ENCODE peak calls at places on chromosomes 2 and 18, in four cellular contexts. M is GM23338, G is PC-3, U is MM.1S. D is an unnamed sample. For H3F3A, the result is how much of the 10 kb centered on the place peaks cover.

GRCh38 chr2:157853211-157853610 is 22.9 kb downstream of the ACVR1 start:
- DNase-seq in M (no peak), G (no peak), U (no peak), D (no peak)

GRCh38 chr2:58638256-58638795 is 397.2 kb upstream of the FANCL start:
- DNase-seq in M (peak), G (peak), U (no peak), D (no peak)

GRCh38 chr2:240514631-240515030 is 43.2 kb downstream of the ANKMY1 start:
- DNase-seq in M (no peak), G (no peak), U (no peak), D (no peak)

GRCh38 chr18:46718501-46719341 is 38.1 kb downstream of the ST8SIA5 start:
- DNase-seq in M (no peak), G (peak), U (no peak), D (no peak)

GRCh38 chr2:70094978-70095832 is 7.9 kb downstream of the PCBP1 start:
- DNase-seq in M (no peak), G (peak), U (peak), D (no peak)

GRCh38 chr2:127593228-127594115 is 52.5 kb upstream of the GPR17 start:
- DNase-seq in M (no peak), G (no peak), U (no peak), D (no peak)

GRCh38 chr2:110853516-110853915 is 121.1 kb downstream of the ACOXL start:
- DNase-seq in M (peak), G (peak), U (peak), D (no peak)

GRCh38 chr2:224009605-224010330 is 29.3 kb downstream of the SERPINE2 start:
- DNase-seq in M (no peak), G (peak), U (no peak), D (no peak)

GRCh38 chr2:55164534-55165104 is 67.5 kb downstream of the CLHC1 start:
- DNase-seq in M (no peak), G (no peak), U (no peak), D (no peak)

GRCh38 chr2:15890936-15891905 is 49.1 kb upstream of the MYCN start:
- DNase-seq in M (peak), G (peak), U (no peak), D (no peak)

GRCh38 chr2:235577404-235578330 is 83.8 kb downstream of the AGAP1 start:
- DNase-seq in M (no peak), G (no peak), U (no peak), D (no peak)

GRCh38 chr2:69985684-69986083 is 24.3 kb upstream of the ASPRV1 start:
- DNase-seq in M (no peak), G (no peak), U (no peak), D (no peak)

DNA sequence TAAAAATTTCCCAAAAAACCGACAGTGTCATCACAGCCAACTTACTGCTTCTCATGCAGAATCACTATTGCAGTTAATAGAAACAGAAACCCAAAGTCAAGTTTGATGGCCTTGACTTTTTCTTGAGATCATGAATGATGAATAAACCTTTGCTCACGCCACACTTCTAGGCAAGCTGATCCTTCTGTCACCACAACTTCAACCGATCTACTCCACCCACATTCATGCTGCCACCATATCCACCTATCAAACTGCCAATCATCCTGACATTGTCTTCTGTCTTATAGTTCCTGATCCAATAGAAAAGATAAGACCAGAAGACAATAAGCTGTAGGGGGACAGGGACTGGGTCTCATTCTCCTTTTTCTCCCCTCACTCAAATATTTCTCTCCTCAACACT is 142.6 kb upstream of the CREB1 start:
- DNase-seq in M (no peak), G (no peak), U (no peak), D (no peak)
- TF ChIP-seq CTCF in M (no peak), G (no peak), U (no peak), D (no peak)

GRCh38 chr2:238439912-238440311 is 13.2 kb downstream of the ASB1 start:
- DNase-seq in M (no peak), G (peak), U (no peak), D (no peak)
- H3F3A ChIP-seq in M (under half), G (under half), U (under half), D (under half)

GRCh38 chr2:150097891-150098595 is 389.4 kb downstream of the RND3 start:
- DNase-seq in M (no peak), G (peak), U (peak), D (no peak)
- TF ChIP-seq CTCF in M (no peak), G (peak), U (peak), D (no peak)

DNA sequence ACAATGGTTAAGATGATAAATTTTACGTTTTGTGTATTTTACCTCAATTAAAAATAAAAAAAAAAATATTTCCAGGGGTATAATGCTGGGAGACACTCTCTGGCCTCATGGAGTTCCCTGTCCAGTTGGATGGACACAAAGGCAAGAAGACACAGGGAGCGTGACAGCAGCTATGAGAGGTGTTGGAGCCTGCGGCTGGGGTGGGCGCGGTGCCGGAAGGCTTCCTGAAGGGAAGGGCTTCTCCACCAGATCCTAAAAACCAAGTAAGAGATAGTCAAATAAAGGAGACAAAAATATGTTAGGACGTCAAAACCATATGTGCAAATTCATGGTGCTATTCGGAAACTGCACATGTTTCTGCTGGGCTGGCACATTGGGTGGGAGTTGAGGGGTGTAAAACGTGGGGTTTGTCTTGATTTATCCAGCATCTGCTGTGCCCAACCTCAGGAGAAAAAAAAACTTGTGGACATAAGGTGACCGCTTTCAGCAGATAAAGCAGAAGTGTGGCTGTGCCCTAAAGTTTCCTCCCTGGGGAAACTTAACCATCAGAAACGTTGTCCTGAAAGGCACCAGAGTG is 467.6 kb downstream of the RNF144A start:
- DNase-seq in M (no peak), G (no peak), U (no peak), D (no peak)
- H3F3A ChIP-seq in M (under half), G (under half), U (under half), D (under half)

GRCh38 chr2:98180456-98180855 is 93.5 kb downstream of the VWA3B start:
- DNase-seq in M (no peak), G (peak), U (no peak), D (no peak)

GRCh38 chr2:98172150-98172765 is 85.3 kb downstream of the VWA3B start:
- DNase-seq in M (no peak), G (no peak), U (no peak), D (no peak)

GRCh38 chr2:98172951-98173350 is 86.0 kb downstream of the VWA3B start:
- DNase-seq in M (no peak), G (no peak), U (no peak), D (no peak)

GRCh38 chr2:98170076-98170475 is 83.1 kb downstream of the VWA3B start:
- DNase-seq in M (no peak), G (peak), U (no peak), D (no peak)

DNA sequence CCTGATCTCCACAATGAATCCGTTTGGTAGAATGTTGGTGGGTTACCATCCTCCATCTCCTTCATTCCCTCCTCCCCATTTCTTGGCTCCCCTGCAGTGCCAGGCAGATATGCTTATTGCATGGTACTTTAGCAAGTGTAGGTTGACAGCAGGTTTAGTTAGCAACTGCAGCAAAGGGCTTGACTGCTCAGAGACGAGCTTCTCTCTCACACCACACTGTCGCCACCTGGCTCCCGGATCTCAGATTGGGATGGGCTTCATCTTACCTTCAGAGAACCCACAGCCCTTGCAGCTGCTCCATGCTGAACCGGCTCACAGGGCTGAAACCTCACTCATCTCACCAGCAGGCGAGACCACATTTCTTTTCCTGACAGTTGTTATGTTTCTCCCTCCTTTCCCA is 88.8 kb downstream of the VWA3B start:
- DNase-seq in M (peak), G (peak), U (no peak), D (no peak)
- TF ChIP-seq CTCF in M (peak), G (no peak), U (no peak), D (no peak)

GRCh38 chr18:48932822-48933510 is 17.8 kb downstream of the SMAD7 start:
- DNase-seq in M (no peak), G (no peak), U (no peak), D (no peak)

GRCh38 chr18:48934708-48935432 is 15.9 kb downstream of the SMAD7 start:
- DNase-seq in M (no peak), G (no peak), U (peak), D (no peak)

GRCh38 chr18:48935433-48935774 is 15.4 kb downstream of the SMAD7 start:
- DNase-seq in M (no peak), G (no peak), U (no peak), D (no peak)

GRCh38 chr18:48933578-48934399 is 17.0 kb downstream of the SMAD7 start:
- DNase-seq in M (no peak), G (no peak), U (peak), D (no peak)

DNA sequence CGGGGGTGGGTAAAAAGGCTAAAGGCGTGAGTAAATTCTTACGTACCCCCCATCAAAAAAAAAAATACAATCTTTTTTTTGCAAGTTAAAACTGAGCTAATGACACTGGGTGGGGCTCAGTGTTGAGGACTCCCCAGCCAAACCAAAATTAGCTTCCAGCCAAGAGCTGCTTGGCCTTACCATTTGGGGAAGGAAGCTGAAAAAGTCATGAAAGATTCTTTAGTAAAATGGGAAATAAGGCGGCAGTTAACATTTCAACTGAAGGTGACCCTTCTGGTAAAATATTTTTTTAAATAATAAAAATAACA is 16.4 kb downstream of the SMAD7 start:
- DNase-seq in M (no peak), G (no peak), U (no peak), D (no peak)
- H3F3A ChIP-seq in M (under half), G (under half), U (half or more), D (under half)

GRCh38 chr2:11146076-11146475 is 9.2 kb upstream of the SLC66A3 start:
- DNase-seq in M (no peak), G (no peak), U (no peak), D (no peak)
- TF ChIP-seq CTCF in M (no peak), G (no peak), U (no peak), D (no peak)

D was measured in PC-9.